ENCODE peak calls at places on chromosomes 1 and 21, in seven cellular contexts. K is H1, V is heart left ventricle, H is breast epithelium, P is gastrocnemius medialis, U is HCT116, S is uterus. C is an unnamed sample. For H3K4me1, the result is how much of the 10 kb centered on the place peaks cover.

GRCh38 chr1:200558866-200559459 is 61.6 kb downstream of the KIF14 start:
- DNase-seq in K (no peak), V (no peak), H (no peak), P (no peak), U (peak), S (no peak), C (no peak)

GRCh38 chr1:41442697-41443251 is 41.7 kb downstream of the EDN2 start:
- DNase-seq in K (no peak), V (no peak), H (no peak), P (no peak), U (no peak), S (peak), C (no peak)

GRCh38 chr1:221858758-221859157 is 116.9 kb upstream of the DUSP10 start:
- DNase-seq in K (no peak), V (no peak), H (no peak), P (no peak), U (no peak), S (no peak), C (no peak)

GRCh38 chr1:180540697-180541594 is 17.8 kb upstream of the OVAAL start:
- DNase-seq in K (no peak), V (no peak), H (no peak), P (no peak), U (no peak), S (no peak), C (no peak)

GRCh38 chr1:115714572-115715141 is 53.9 kb downstream of the CASQ2 start:
- DNase-seq in K (no peak), V (no peak), H (peak), P (no peak), U (no peak), S (no peak), C (no peak)

GRCh38 chr1:200099040-200099439 is 71.5 kb downstream of the NR5A2 start:
- DNase-seq in K (no peak), V (no peak), H (no peak), P (no peak), U (no peak), S (no peak), C (no peak)

GRCh38 chr1:206907304-206907991 is 10.2 kb downstream of the IL24 start:
- DNase-seq in K (no peak), V (no peak), H (no peak), P (no peak), U (no peak), S (no peak), C (peak)

GRCh38 chr1:85303440-85304162 is 27.2 kb upstream of the BCL10 start:
- DNase-seq in K (no peak), V (no peak), H (no peak), P (no peak), U (no peak), S (no peak), C (no peak)

GRCh38 chr1:170664283-170664827 is 424 bp downstream of the PRRX1 start:
- DNase-seq in K (no peak), V (peak), H (no peak), P (no peak), U (no peak), S (peak), C (no peak)

GRCh38 chr1:53280486-53280885 is 42.2 kb upstream of the MAGOH start:
- DNase-seq in K (no peak), V (no peak), H (no peak), P (no peak), U (no peak), S (no peak), C (no peak)

GRCh38 chr21:42406201-42406601 is 2.5 kb downstream of the UBASH3A start:
- DNase-seq in K (no peak), V (no peak), H (no peak), P (no peak), U (no peak), S (no peak), C (no peak)

GRCh38 chr1:119097380-119097779 is 43.1 kb downstream of the WARS2 start:
- DNase-seq in K (no peak), V (no peak), H (no peak), P (no peak), U (no peak), S (no peak), C (no peak)

GRCh38 chr1:58805716-58806571 is 22.1 kb upstream of the JUN start:
- DNase-seq in K (no peak), V (no peak), H (no peak), P (no peak), U (no peak), S (no peak), C (no peak)

GRCh38 chr21:43591468-43592050 is 67.7 kb downstream of the HSF2BP start:
- DNase-seq in K (no peak), V (no peak), H (no peak), P (no peak), U (no peak), S (no peak), C (no peak)

GRCh38 chr1:42552636-42553035 is 89.5 kb downstream of the CCDC30 start:
- DNase-seq in K (no peak), V (no peak), H (no peak), P (no peak), U (no peak), S (no peak), C (no peak)

GRCh38 chr1:201593200-201593828 is 54.4 kb downstream of the NAV1 start:
- DNase-seq in K (no peak), V (no peak), H (no peak), P (peak), U (no peak), S (peak), C (no peak)
- H3K27ac ChIP-seq in K (no peak), V (peak), H (no peak), P (peak), U (no peak), S (peak), C (peak)

GRCh38 chr1:165644064-165644735 is 13.2 kb downstream of the MGST3 start:
- DNase-seq in K (no peak), V (no peak), H (no peak), P (no peak), U (no peak), S (no peak), C (no peak)

GRCh38 chr1:165645654-165646366 is 14.8 kb downstream of the MGST3 start:
- DNase-seq in K (no peak), V (no peak), H (no peak), P (no peak), U (peak), S (no peak), C (no peak)

GRCh38 chr1:165637427-165637826 is 6.4 kb downstream of the MGST3 start:
- DNase-seq in K (no peak), V (no peak), H (no peak), P (no peak), U (no peak), S (no peak), C (no peak)

GRCh38 chr1:165639821-165640623 is 9.0 kb downstream of the MGST3 start:
- DNase-seq in K (no peak), V (no peak), H (no peak), P (no peak), U (no peak), S (no peak), C (no peak)

DNA sequence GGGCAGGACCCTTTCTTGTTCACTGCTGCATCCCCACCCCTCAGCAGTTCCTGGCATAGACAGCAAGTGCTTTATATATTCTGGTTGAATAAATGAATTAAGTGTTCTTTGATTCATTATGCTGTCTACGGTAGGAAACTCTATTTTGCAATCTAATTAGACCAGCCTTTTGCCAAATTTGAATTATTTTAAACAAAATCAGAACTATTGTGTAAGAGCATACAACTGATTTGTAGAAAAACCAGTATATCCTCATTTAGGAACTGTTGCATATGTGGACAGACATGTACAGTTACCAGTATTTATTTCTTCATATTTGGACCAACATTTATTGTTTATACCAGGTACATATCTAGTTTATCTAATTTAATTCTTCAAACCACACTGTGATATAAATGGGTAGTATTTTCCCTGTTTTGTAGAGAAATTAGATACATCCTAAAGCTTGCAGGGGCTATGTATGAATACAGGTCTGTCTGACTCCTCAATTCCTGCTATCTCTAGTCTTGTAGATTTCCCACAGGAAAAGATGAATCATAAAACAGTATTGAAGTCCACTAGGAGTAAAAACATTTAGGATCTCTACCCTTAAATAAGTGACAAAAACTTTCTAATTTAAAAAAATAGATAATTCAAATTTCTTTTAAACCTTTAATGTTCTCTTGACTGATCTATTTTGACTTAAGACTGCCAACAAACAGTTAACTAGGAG is 10.4 kb downstream of the MGST3 start:
- DNase-seq in K (no peak), V (no peak), H (no peak), P (no peak), U (no peak), S (no peak), C (no peak)
- H3K4me1 ChIP-seq in K (under half), V (half or more), H (under half), P (half or more), U (under half), S (under half), C (under half)

GRCh38 chr1:1273535-1274298 is at the start of gene UBE2J2:
- DNase-seq in K (peak), V (peak), H (peak), P (peak), U (peak), S (peak), C (peak)
- TF ChIP-seq POLR2A in K (peak), V (no peak), H (no peak), P (peak), U (peak), S (peak), C (no peak)

DNA sequence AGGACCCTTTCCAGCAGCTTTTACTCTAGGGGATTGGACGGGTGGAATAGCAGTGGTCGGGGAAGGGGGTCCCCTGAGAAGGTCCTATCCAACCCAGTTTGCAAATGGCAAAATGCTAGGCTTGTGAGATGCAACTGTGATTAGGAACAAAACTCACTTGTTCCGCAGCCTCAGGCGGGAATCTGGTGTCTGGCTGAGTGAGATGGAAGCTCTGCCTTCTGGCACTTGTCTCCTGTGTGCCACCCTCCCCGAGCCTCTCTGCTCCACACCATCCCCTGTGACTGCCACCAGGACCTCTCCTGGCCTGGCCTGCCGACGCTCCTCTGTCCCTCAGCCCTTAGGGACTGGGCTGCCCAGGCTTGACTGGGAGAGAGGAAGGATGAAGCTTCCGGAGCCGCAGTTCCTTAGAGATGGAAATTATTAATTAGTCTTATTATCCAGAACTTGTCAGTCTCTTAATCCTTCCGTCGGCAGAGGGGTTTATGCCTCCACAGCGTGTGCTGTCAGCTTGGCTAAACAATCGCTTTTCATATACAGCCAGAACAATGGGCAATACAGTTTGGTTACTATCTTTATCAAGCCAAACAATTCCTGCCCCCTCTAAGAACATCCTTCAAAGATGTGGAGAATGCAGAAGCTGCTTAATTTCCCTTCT is 292.8 kb upstream of the VAMP3 start:
- DNase-seq in K (no peak), V (no peak), H (no peak), P (no peak), U (no peak), S (no peak), C (no peak)
- H3K27ac ChIP-seq in K (no peak), V (peak), H (no peak), P (no peak), U (no peak), S (no peak), C (no peak)

DNA sequence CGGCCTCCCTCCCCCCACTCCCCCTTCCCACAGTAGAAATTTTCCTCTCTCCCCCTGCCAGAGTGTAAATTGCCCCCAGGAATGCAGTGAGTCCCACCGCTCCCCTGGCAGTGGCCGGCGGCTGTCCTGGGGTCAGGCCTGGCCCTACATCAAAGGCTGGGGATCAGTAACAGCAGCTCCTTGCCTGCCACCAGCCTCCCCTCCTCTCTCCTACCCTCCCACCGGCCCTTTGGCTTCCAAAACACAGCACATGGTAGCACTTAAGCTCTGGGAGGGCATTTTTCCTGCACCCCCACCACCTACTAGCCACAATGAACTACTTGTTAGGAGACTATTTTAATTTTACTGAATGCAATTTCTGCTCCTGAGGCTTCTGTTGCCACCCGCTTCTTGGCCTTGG is 9.0 kb upstream of the COL8A2 start:
- DNase-seq in K (no peak), V (no peak), H (no peak), P (no peak), U (no peak), S (no peak), C (no peak)
- H3K4me1 ChIP-seq in K (under half), V (under half), H (under half), P (under half), U (under half), S (under half), C (under half)

DNA sequence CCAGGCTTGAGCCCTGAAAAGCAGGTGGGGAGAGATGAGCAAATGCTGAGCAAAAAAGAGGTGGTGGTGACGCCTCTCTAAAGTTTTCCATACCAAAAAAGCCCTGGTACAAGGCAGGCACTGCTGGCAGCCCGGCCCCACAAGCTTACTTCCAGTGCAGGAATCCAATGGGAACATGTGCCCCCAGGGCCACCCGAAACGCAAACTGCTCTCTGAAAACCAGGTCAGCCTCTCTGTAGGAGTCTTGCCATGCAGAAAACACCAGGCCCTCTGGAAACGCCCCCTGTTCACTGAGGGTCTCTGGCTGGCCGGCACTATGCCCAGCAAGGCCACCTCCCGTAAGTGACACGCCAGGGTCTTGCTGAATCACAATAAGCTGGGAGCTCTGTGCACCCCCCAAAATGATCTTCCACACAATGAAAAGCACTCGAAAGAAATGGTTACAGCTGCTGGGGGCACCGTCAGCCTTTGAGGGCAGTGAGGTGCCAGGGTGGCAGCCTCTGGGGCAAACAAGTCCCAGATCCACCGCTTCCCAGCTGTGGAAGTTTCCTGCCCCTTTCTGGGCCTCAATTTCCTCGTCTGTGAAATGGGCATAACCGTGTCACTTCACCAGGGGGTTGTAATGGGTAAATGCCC is 170.5 kb downstream of the TOMM20 start:
- DNase-seq in K (no peak), V (no peak), H (no peak), P (no peak), U (no peak), S (no peak), C (peak)
- TF ChIP-seq POLR2A in K (no peak), V (no peak), H (no peak), P (no peak), U (no peak), S (no peak), C (no peak)

DNA sequence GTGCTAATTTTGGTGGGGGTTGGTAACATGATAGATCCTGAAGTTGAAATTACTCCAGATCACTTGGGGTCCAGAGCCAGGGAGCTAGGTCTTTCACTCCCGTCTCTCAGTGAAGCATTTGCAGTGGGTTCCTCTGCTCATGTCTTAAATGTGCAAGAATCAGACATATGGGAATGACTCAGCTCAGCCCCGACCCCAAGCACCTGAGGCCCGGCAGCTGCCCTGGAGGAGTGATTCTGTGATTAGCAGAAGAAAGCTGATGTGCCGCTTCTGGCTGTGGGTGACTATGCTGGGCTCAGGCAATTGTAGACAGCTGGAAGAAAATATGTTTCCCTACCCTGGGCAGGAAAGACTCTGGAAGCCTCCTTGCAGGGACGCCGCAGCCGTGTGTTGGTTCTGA is 601.7 kb downstream of the NPHP4 start:
- DNase-seq in K (no peak), V (no peak), H (no peak), P (no peak), U (no peak), S (no peak), C (no peak)
- H3K27ac ChIP-seq in K (no peak), V (no peak), H (no peak), P (no peak), U (no peak), S (no peak), C (no peak)

GRCh38 chr1:14947421-14947820 is 206.1 kb upstream of the TMEM51 start:
- DNase-seq in K (no peak), V (peak), H (no peak), P (no peak), U (no peak), S (no peak), C (no peak)

GRCh38 chr1:14945132-14946010 is 208.2 kb upstream of the TMEM51 start:
- DNase-seq in K (no peak), V (peak), H (no peak), P (no peak), U (no peak), S (peak), C (no peak)

GRCh38 chr1:14944471-14944981 is 209.0 kb upstream of the TMEM51 start:
- DNase-seq in K (no peak), V (peak), H (no peak), P (no peak), U (no peak), S (no peak), C (no peak)

GRCh38 chr1:14946567-14947285 is 206.8 kb upstream of the TMEM51 start:
- DNase-seq in K (no peak), V (peak), H (no peak), P (no peak), U (no peak), S (no peak), C (no peak)

DNA sequence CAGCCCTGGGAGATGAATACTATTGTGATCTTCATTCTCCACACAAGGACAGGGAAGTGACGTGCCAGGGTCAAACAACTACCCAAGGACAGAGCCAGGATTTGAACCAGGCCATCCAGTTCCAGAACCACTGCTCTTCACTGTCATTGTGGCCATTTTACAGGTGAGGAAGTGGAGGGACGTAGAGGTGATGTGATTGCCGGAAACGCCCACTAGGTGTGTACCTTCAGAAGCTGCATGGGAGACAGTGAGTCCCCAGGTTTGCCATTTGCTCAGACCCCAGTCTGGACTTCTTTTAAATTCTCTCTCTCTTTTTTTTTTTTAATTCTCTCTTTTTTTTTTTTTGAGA is 207.6 kb upstream of the TMEM51 start:
- DNase-seq in K (no peak), V (peak), H (no peak), P (no peak), U (no peak), S (no peak), C (no peak)
- H3K4me1 ChIP-seq in K (under half), V (under half), H (under half), P (under half), U (under half), S (under half), C (half or more)

GRCh38 chr1:156075775-156076204 is 6.5 kb downstream of the MEX3A start:
- DNase-seq in K (no peak), V (peak), H (no peak), P (no peak), U (no peak), S (no peak), C (no peak)

GRCh38 chr1:156077430-156077760 is 4.9 kb downstream of the MEX3A start:
- DNase-seq in K (no peak), V (no peak), H (no peak), P (no peak), U (no peak), S (no peak), C (no peak)

GRCh38 chr1:156078728-156079127 is 3.5 kb downstream of the MEX3A start:
- DNase-seq in K (no peak), V (no peak), H (no peak), P (no peak), U (no peak), S (no peak), C (no peak)

GRCh38 chr1:156075158-156075557 is 7.1 kb downstream of the MEX3A start:
- DNase-seq in K (no peak), V (peak), H (no peak), P (no peak), U (no peak), S (no peak), C (no peak)

GRCh38 chr1:156076609-156077429 is 5.4 kb downstream of the MEX3A start:
- DNase-seq in K (no peak), V (peak), H (no peak), P (no peak), U (no peak), S (peak), C (no peak)
- TF ChIP-seq POLR2A in K (no peak), V (no peak), H (no peak), P (no peak), U (no peak), S (peak), C (no peak)